ENCODE peak calls at places on chromosomes 12 and 14, in nine cellular contexts. X, C, I, V, L, W, E, J and B are unnamed samples.
A peak's percentile ranks its signal among the peaks of the same experiment; 100 is the strongest.

GRCh38 chr14:105273062-105273461 is 24.7 kb downstream of the BTBD6 start:
- DNase-seq in X (no peak), C (no peak), I (no peak), V (no peak), L (no peak), W (no peak), E (no peak), J (no peak), B (no peak)

GRCh38 chr12:131104464-131105350 is 151.0 kb downstream of the ADGRD1 start:
- DNase-seq in X (no peak), C (peak; percentile 80), I (peak; percentile 59), V (peak; percentile 91), L (peak; percentile 86), W (peak; percentile 72), E (peak; percentile 52), J (peak; percentile 68), B (peak; percentile 74)

GRCh38 chr14:56002876-56003625 is 115.2 kb upstream of the PELI2 start:
- DNase-seq in X (no peak), C (peak; percentile 15), I (no peak), V (peak; percentile 56), L (no peak), W (no peak), E (no peak), J (no peak), B (peak; percentile 84)

GRCh38 chr12:132720606-132721005 is 10.0 kb downstream of the PGAM5 start:
- DNase-seq in X (no peak), C (no peak), I (no peak), V (no peak), L (no peak), W (no peak), E (no peak), J (no peak), B (no peak)

GRCh38 chr12:85424581-85425348 is 144.7 kb downstream of the ALX1 start:
- DNase-seq in X (no peak), C (no peak), I (no peak), V (peak; percentile 18), L (no peak), W (no peak), E (peak; percentile 63), J (no peak), B (peak; percentile 19)

GRCh38 chr14:65833256-65833880 is 420.8 kb downstream of the FUT8 start:
- DNase-seq in X (no peak), C (no peak), I (no peak), V (no peak), L (no peak), W (no peak), E (no peak), J (no peak), B (no peak)

GRCh38 chr14:57748279-57748678 is 117.6 kb downstream of the SLC35F4 start:
- DNase-seq in X (no peak), C (no peak), I (no peak), V (no peak), L (no peak), W (no peak), E (no peak), J (no peak), B (no peak)

GRCh38 chr12:106358410-106359241 is 1.1 kb downstream of the POLR3B start:
- DNase-seq in X (peak; percentile 54), C (no peak), I (no peak), V (no peak), L (peak; percentile 44), W (no peak), E (peak; percentile 87), J (no peak), B (no peak)

GRCh38 chr12:2652401-2653081 is 142.2 kb upstream of the FKBP4 start:
- DNase-seq in X (no peak), C (no peak), I (no peak), V (no peak), L (no peak), W (no peak), E (no peak), J (no peak), B (no peak)